ENCODE peak calls at places on chromosomes 6 and 20, in five cellular contexts. One of them, this sample, is unnamed.

GRCh38 chr20:48098866-48099265 is 313.6 kb upstream of the SULF2 start:
- DNase-seq in K562: no peak
- DNase-seq in GM12878: no peak
- DNase-seq in HepG2: no peak
- DNase-seq in SK-N-SH: no peak
- DNase-seq in this sample: no peak

GRCh38 chr6:5994999-5995698 is 11.6 kb downstream of the NRN1 start:
- DNase-seq in HepG2: no peak
- DNase-seq in GM12878: no peak
- DNase-seq in K562: no peak
- DNase-seq in SK-N-SH: no peak
- DNase-seq in this sample: no peak

GRCh38 chr20:59820204-59821041 is 113.0 kb downstream of the SYCP2 start:
- DNase-seq in HepG2: no peak
- DNase-seq in K562: no peak
- DNase-seq in GM12878: no peak
- DNase-seq in SK-N-SH: peak
- DNase-seq in this sample: no peak

GRCh38 chr6:166112580-166112979 is 55.1 kb downstream of the TBXT start:
- DNase-seq in HepG2: peak
- DNase-seq in SK-N-SH: no peak
- DNase-seq in K562: no peak
- DNase-seq in GM12878: no peak
- DNase-seq in this sample: no peak

GRCh38 chr20:31573555-31574295 is 31.4 kb upstream of the ID1 start:
- DNase-seq in SK-N-SH: no peak
- DNase-seq in K562: no peak
- DNase-seq in HepG2: peak
- DNase-seq in GM12878: no peak
- DNase-seq in this sample: no peak

GRCh38 chr6:35090734-35091133 is 50.4 kb downstream of the TCP11 start:
- DNase-seq in K562: no peak
- DNase-seq in GM12878: no peak
- DNase-seq in HepG2: no peak
- DNase-seq in SK-N-SH: no peak
- DNase-seq in this sample: no peak

GRCh38 chr6:25315194-25315593 is 36.0 kb downstream of the CARMIL1 start:
- DNase-seq in K562: no peak
- DNase-seq in GM12878: no peak
- DNase-seq in HepG2: no peak
- DNase-seq in SK-N-SH: no peak
- DNase-seq in this sample: no peak

GRCh38 chr6:100996409-100996808 is 115.3 kb upstream of the ASCC3 start:
- DNase-seq in HepG2: no peak
- DNase-seq in GM12878: no peak
- DNase-seq in SK-N-SH: no peak
- DNase-seq in K562: no peak
- DNase-seq in this sample: no peak

GRCh38 chr6:70633870-70634269 is 33.8 kb upstream of the SMAP1 start:
- DNase-seq in HepG2: no peak
- DNase-seq in GM12878: no peak
- DNase-seq in K562: no peak
- DNase-seq in SK-N-SH: no peak
- DNase-seq in this sample: no peak

GRCh38 chr6:6622557-6622956 is 34.0 kb downstream of the LY86 start:
- DNase-seq in GM12878: no peak
- DNase-seq in K562: no peak
- DNase-seq in HepG2: no peak
- DNase-seq in SK-N-SH: no peak
- DNase-seq in this sample: no peak

GRCh38 chr6:10415593-10416480 is 963 bp upstream of the TFAP2A start:
- DNase-seq in GM12878: no peak
- DNase-seq in HepG2: no peak
- DNase-seq in SK-N-SH: no peak
- DNase-seq in K562: no peak
- DNase-seq in this sample: no peak

GRCh38 chr6:124203106-124203811 is 399.6 kb downstream of the NKAIN2 start:
- DNase-seq in HepG2: no peak
- DNase-seq in SK-N-SH: no peak
- DNase-seq in GM12878: no peak
- DNase-seq in K562: no peak
- DNase-seq in this sample: no peak

GRCh38 chr20:57076951-57077350 is 189.5 kb downstream of the BMP7 start:
- DNase-seq in K562: no peak
- DNase-seq in HepG2: no peak
- DNase-seq in GM12878: no peak
- DNase-seq in SK-N-SH: no peak
- DNase-seq in this sample: no peak

GRCh38 chr6:26250806-26251075 is 114.3 kb upstream of the BTN3A2 start:
- DNase-seq in HepG2: no peak
- DNase-seq in K562: no peak
- DNase-seq in SK-N-SH: no peak
- DNase-seq in GM12878: no peak
- DNase-seq in this sample: no peak

GRCh38 chr20:16206817-16207216 is 366.4 kb downstream of the KIF16B start:
- DNase-seq in K562: no peak
- DNase-seq in GM12878: no peak
- DNase-seq in HepG2: no peak
- DNase-seq in SK-N-SH: no peak
- DNase-seq in this sample: no peak

GRCh38 chr6:77286541-77286940 is 176.8 kb downstream of the HTR1B start:
- DNase-seq in SK-N-SH: no peak
- DNase-seq in K562: no peak
- DNase-seq in HepG2: no peak
- DNase-seq in GM12878: no peak
- DNase-seq in this sample: no peak

GRCh38 chr6:32718879-32719278 is 22.3 kb upstream of the HLA-DQA2 start:
- DNase-seq in HepG2: no peak
- DNase-seq in SK-N-SH: no peak
- DNase-seq in K562: no peak
- DNase-seq in GM12878: no peak
- DNase-seq in this sample: no peak

GRCh38 chr6:143549221-143549620 is 37.7 kb upstream of the FUCA2 start:
- DNase-seq in K562: no peak
- DNase-seq in SK-N-SH: no peak
- DNase-seq in HepG2: no peak
- DNase-seq in GM12878: no peak
- DNase-seq in this sample: no peak

GRCh38 chr6:149851461-149851860 is 12.7 kb downstream of the LRP11 start:
- DNase-seq in SK-N-SH: no peak
- DNase-seq in K562: no peak
- DNase-seq in GM12878: no peak
- DNase-seq in HepG2: no peak
- DNase-seq in this sample: no peak

GRCh38 chr6:141316236-141316635 is 816.5 kb upstream of the GJE1 start:
- DNase-seq in GM12878: no peak
- DNase-seq in HepG2: no peak
- DNase-seq in SK-N-SH: no peak
- DNase-seq in K562: no peak
- DNase-seq in this sample: no peak

GRCh38 chr6:52909531-52909930 is at the start of gene GSTA3:
- DNase-seq in GM12878: no peak
- DNase-seq in SK-N-SH: no peak
- DNase-seq in HepG2: no peak
- DNase-seq in K562: no peak
- DNase-seq in this sample: no peak

GRCh38 chr6:55917756-55918415 is 42.5 kb upstream of the BMP5 start:
- DNase-seq in SK-N-SH: no peak
- DNase-seq in K562: no peak
- DNase-seq in HepG2: no peak
- DNase-seq in GM12878: no peak
- DNase-seq in this sample: no peak

GRCh38 chr20:46646659-46647380 is 4.4 kb downstream of the SLC13A3 start:
- DNase-seq in SK-N-SH: no peak
- DNase-seq in K562: no peak
- DNase-seq in HepG2: no peak
- DNase-seq in GM12878: no peak
- DNase-seq in this sample: no peak
- TF ChIP-seq ZBTB33 in SK-N-SH: no peak
- TF ChIP-seq ZBTB33 in K562: no peak
- TF ChIP-seq ZBTB33 in HepG2: no peak
- TF ChIP-seq ZBTB33 in GM12878: no peak
- TF ChIP-seq ZBTB33 in this sample: no peak

GRCh38 chr20:49754596-49754995 is 40.9 kb upstream of the B4GALT5 start:
- DNase-seq in GM12878: no peak
- DNase-seq in HepG2: no peak
- DNase-seq in K562: no peak
- DNase-seq in SK-N-SH: no peak
- DNase-seq in this sample: no peak

GRCh38 chr20:49750611-49751396 is 37.1 kb upstream of the B4GALT5 start:
- DNase-seq in HepG2: no peak
- DNase-seq in GM12878: peak
- DNase-seq in K562: no peak
- DNase-seq in SK-N-SH: no peak
- DNase-seq in this sample: no peak

GRCh38 chr20:49751397-49751735 is 37.7 kb upstream of the B4GALT5 start:
- DNase-seq in GM12878: no peak
- DNase-seq in K562: no peak
- DNase-seq in SK-N-SH: no peak
- DNase-seq in HepG2: no peak
- DNase-seq in this sample: no peak

GRCh38 chr20:49753133-49753532 is 39.5 kb upstream of the B4GALT5 start:
- DNase-seq in GM12878: no peak
- DNase-seq in HepG2: no peak
- DNase-seq in K562: no peak
- DNase-seq in SK-N-SH: no peak
- DNase-seq in this sample: no peak

DNA sequence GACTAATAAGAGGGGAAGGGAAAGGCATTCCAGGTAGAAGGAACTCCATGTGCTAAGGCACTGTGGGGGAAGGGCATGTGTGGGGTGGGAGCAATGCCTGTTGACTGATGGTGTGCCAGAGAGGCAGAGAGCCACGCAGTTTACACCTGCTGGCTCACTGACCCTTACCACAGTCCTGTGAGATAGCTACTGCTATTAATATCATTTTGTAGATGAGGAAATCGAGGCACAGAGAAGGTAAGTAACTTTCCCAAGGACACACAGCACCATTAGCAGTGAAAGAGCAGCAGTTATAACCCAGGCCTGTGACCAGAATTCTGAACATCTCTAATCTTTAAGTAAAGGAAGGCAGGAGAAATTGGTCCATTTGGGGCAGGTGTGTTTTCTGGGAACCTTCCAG is 38.8 kb upstream of the B4GALT5 start:
- DNase-seq in SK-N-SH: no peak
- DNase-seq in K562: no peak
- DNase-seq in HepG2: no peak
- DNase-seq in GM12878: no peak
- DNase-seq in this sample: no peak
- H3K4me2 ChIP-seq in SK-N-SH: no peak
- H3K4me2 ChIP-seq in K562: no peak
- H3K4me2 ChIP-seq in HepG2: no peak
- H3K4me2 ChIP-seq in GM12878: no peak
- H3K4me2 ChIP-seq in this sample: no peak

DNA sequence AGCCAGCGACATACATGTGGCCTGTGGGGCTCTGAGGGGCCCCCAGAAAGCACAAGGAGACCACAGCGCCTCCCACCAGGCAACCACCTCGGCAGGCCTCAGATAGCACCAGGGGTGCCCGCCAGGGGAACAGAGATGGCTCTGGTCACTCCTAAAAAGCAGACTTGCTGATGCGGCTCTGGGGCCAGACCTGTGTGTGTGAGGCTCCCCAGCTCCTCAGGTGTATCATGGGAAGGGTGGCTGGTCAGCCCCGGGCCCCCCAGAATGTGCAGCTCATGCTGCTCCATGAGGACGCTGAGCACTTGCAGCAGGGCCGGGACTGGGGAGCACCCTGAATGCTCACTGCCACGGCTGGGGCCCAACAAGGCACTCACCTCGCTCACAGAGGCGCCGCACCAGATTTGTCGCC is 60.2 kb downstream of the PYGB start:
- DNase-seq in GM12878: no peak
- DNase-seq in HepG2: no peak
- DNase-seq in SK-N-SH: no peak
- DNase-seq in K562: no peak
- DNase-seq in this sample: no peak
- TF ChIP-seq ZBTB33 in GM12878: no peak
- TF ChIP-seq ZBTB33 in HepG2: no peak
- TF ChIP-seq ZBTB33 in SK-N-SH: no peak
- TF ChIP-seq ZBTB33 in K562: no peak
- TF ChIP-seq ZBTB33 in this sample: no peak

GRCh38 chr6:169344651-169345050 is 91.0 kb upstream of the THBS2 start:
- DNase-seq in K562: no peak
- DNase-seq in HepG2: no peak
- DNase-seq in SK-N-SH: no peak
- DNase-seq in GM12878: no peak
- DNase-seq in this sample: no peak
- H3K4me2 ChIP-seq in K562: no peak
- H3K4me2 ChIP-seq in HepG2: no peak
- H3K4me2 ChIP-seq in SK-N-SH: no peak
- H3K4me2 ChIP-seq in GM12878: no peak
- H3K4me2 ChIP-seq in this sample: no peak

DNA sequence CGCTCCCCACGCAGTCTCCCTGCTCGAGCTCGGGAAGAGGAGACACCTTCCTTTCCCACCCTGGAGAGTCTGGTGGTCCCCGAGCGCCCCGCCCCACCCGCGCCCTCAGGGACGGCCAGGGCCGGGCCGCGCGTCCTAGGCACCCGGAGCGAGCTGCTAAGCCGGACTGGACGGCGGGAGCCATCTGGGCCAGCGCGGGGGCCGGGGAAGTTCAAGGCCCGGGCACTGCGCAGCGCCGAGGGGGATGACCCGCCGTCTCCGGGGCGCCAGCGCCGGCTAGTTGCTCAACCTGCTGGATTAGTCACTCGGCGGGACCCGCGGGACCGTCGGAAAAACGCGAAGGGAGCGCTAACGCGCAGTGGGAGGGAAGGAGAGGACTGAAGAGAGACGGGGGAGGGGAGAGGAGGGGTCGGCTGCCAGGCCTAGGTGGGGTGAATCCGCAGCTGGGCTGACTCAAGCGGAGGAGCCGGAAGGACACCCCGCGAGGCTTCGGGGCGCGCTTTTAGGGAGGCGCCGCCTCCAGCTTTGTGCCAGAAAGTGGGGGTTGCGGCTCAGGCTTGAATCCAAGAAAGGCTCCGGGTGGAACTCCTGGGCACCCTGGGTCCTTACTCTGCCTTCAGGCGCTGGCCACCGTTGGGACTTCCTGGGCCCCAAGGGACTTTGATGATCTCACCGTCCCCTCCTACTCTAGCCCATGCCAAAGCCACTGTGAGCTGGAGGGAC is 75.7 kb upstream of the FOXP4 start:
- DNase-seq in HepG2: no peak
- DNase-seq in K562: no peak
- DNase-seq in SK-N-SH: no peak
- DNase-seq in GM12878: no peak
- DNase-seq in this sample: no peak
- TF ChIP-seq ZBTB33 in HepG2: peak
- TF ChIP-seq ZBTB33 in K562: no peak
- TF ChIP-seq ZBTB33 in SK-N-SH: no peak
- TF ChIP-seq ZBTB33 in GM12878: no peak
- TF ChIP-seq ZBTB33 in this sample: no peak